ENCODE peak calls at places on chromosomes 13 and 19, in ten cellular contexts. P, H, F, N, X, Q, B, C, V and D are unnamed samples.

GRCh38 chr19:14563989-14564650 is 7.7 kb downstream of the NDUFB7 start:
- DNase-seq in Q (peak), H (no peak), V (no peak), N (no peak), C (peak), X (peak), F (peak), B (peak), P (no peak), D (peak)

GRCh38 chr13:111241006-111241755 is 79.3 kb upstream of the TEX29 start:
- DNase-seq in Q (peak), F (no peak), B (no peak), V (no peak), X (no peak), C (no peak), P (no peak), N (peak), H (no peak), D (no peak)

GRCh38 chr19:55486043-55486970 is 1.3 kb downstream of the NAT14 start:
- DNase-seq in V (no peak), B (no peak), C (no peak), X (peak), P (no peak), H (no peak), F (no peak), N (no peak), Q (no peak), D (no peak)

GRCh38 chr13:41065098-41065497 is 3.8 kb downstream of the WBP4 start:
- DNase-seq in V (peak), F (no peak), B (no peak), Q (no peak), H (no peak), N (no peak), X (peak), C (no peak), P (no peak), D (no peak)

GRCh38 chr13:108326318-108326717 is 56.8 kb downstream of the TNFSF13B start:
- DNase-seq in Q (no peak), B (no peak), C (no peak), X (no peak), H (no peak), V (no peak), N (no peak), F (no peak), P (no peak), D (no peak)

GRCh38 chr19:5718032-5718578 is 1.8 kb downstream of the LONP1 start:
- DNase-seq in C (no peak), B (no peak), N (no peak), H (no peak), P (no peak), F (peak), Q (no peak), V (no peak), X (no peak), D (no peak)

GRCh38 chr19:32165176-32165575 is 180.2 kb upstream of the ZNF507 start:
- DNase-seq in V (no peak), N (no peak), H (no peak), X (no peak), C (no peak), B (no peak), F (no peak), P (no peak), Q (no peak), D (no peak)

GRCh38 chr19:3768748-3769099 is 3.3 kb downstream of the RAX2 start:
- DNase-seq in N (no peak), V (no peak), P (no peak), B (no peak), Q (no peak), C (no peak), F (no peak), H (no peak), X (no peak), D (no peak)

GRCh38 chr13:79936368-79937136 is 404.4 kb downstream of the SPRY2 start:
- DNase-seq in N (peak), F (no peak), X (peak), B (no peak), H (no peak), C (no peak), Q (peak), V (peak), P (no peak), D (no peak)

GRCh38 chr19:16541526-16542044 is 652 bp downstream of the CHERP start:
- DNase-seq in V (no peak), N (no peak), P (no peak), B (no peak), C (no peak), Q (peak), F (peak), H (no peak), X (peak), D (no peak)

GRCh38 chr19:16536130-16536529 is 6.1 kb downstream of the CHERP start:
- DNase-seq in C (peak), N (no peak), F (no peak), V (no peak), H (no peak), B (no peak), P (no peak), Q (no peak), X (no peak), D (no peak)

GRCh38 chr19:42225718-42226292 is 5.7 kb downstream of the ZNF526 start:
- DNase-seq in X (no peak), C (no peak), Q (no peak), B (no peak), H (no peak), F (no peak), V (no peak), N (no peak), P (no peak), D (no peak)

GRCh38 chr13:112447761-112448603 is 71.8 kb downstream of the SPACA7 start:
- DNase-seq in F (no peak), V (no peak), B (no peak), C (no peak), X (no peak), Q (no peak), H (no peak), N (no peak), P (no peak), D (no peak)

GRCh38 chr13:96948127-96948526 is 46.1 kb downstream of the OXGR1 start:
- DNase-seq in X (no peak), B (no peak), N (no peak), V (no peak), P (no peak), Q (no peak), H (no peak), F (no peak), C (no peak), D (no peak)

GRCh38 chr13:50255639-50256038 is 240.4 kb downstream of the KCNRG start:
- DNase-seq in V (no peak), F (no peak), X (no peak), P (no peak), Q (no peak), C (no peak), B (no peak), H (no peak), N (no peak), D (no peak)

GRCh38 chr19:55985254-55985653 is 1.3 kb upstream of the NLRP5 start:
- DNase-seq in Q (no peak), P (no peak), B (no peak), H (no peak), N (no peak), F (no peak), V (no peak), X (no peak), C (no peak), D (no peak)

GRCh38 chr19:8028951-8029491 is 23.5 kb upstream of the CCL25 start:
- DNase-seq in V (peak), C (peak), N (no peak), Q (no peak), X (no peak), H (peak), P (no peak), F (no peak), B (no peak), D (peak)

GRCh38 chr13:21925720-21926119 is 254.8 kb downstream of the FGF9 start:
- DNase-seq in N (no peak), P (no peak), V (no peak), Q (no peak), C (no peak), B (no peak), F (no peak), X (no peak), H (no peak), D (no peak)

GRCh38 chr13:107242138-107242537 is 674.2 kb upstream of the ARGLU1 start:
- DNase-seq in H (no peak), N (no peak), B (no peak), F (no peak), P (no peak), C (no peak), Q (no peak), V (no peak), X (no peak), D (peak)

GRCh38 chr19:5718579-5719273 is 1.2 kb downstream of the LONP1 start:
- DNase-seq in X (peak), H (no peak), V (peak), C (no peak), N (no peak), Q (peak), B (no peak), F (peak), P (no peak), D (no peak)

GRCh38 chr13:90696254-90696653 is 651.2 kb upstream of the MIR17HG start:
- DNase-seq in H (no peak), N (no peak), X (no peak), Q (no peak), F (no peak), C (no peak), P (no peak), V (no peak), B (no peak), D (no peak)

GRCh38 chr13:81393110-81393509 is 1052.2 kb upstream of the SPRY2 start:
- DNase-seq in X (no peak), C (no peak), Q (no peak), F (no peak), B (no peak), H (no peak), V (no peak), N (no peak), P (no peak), D (no peak)